ENCODE peak calls at places on chromosomes 13 and 19, in seven cellular contexts. P, K, H, M, F, V and I are unnamed samples. For H3K4me1 and H3K27me3, the result is how much of the 10 kb centered on the place peaks cover.

GRCh38 chr13:111491021-111491420 is 170.6 kb downstream of the TEX29 start:
- DNase-seq in P (no peak), K (peak), H (no peak), M (no peak), F (no peak), V (no peak), I (no peak)

GRCh38 chr19:3338541-3339181 is 27.7 kb upstream of the NFIC start:
- DNase-seq in P (peak), K (peak), H (peak), M (no peak), F (no peak), V (no peak), I (no peak)

GRCh38 chr19:45251452-45252354 is 632 bp downstream of the MARK4 start:
- DNase-seq in P (peak), K (no peak), H (no peak), M (no peak), F (no peak), V (no peak), I (no peak)

GRCh38 chr19:47608908-47609879 is at the start of gene BICRA:
- DNase-seq in P (peak), K (peak), H (peak), M (peak), F (peak), V (peak), I (no peak)

GRCh38 chr19:51701468-51702100 is 8.5 kb downstream of the SPACA6 start:
- DNase-seq in P (no peak), K (peak), H (no peak), M (no peak), F (no peak), V (no peak), I (no peak)

GRCh38 chr13:76723551-76724232 is 162.5 kb downstream of the KCTD12 start:
- DNase-seq in P (no peak), K (no peak), H (peak), M (no peak), F (peak), V (peak), I (peak)

GRCh38 chr19:34664168-34664567 is 12.8 kb downstream of the SCGB2B2 start:
- DNase-seq in P (no peak), K (no peak), H (no peak), M (no peak), F (no peak), V (no peak), I (no peak)

GRCh38 chr19:51001495-51001894 is at the start of gene KLK8:
- DNase-seq in P (peak), K (no peak), H (no peak), M (no peak), F (no peak), V (no peak), I (no peak)

GRCh38 chr19:15154002-15154612 is 46.7 kb downstream of the NOTCH3 start:
- DNase-seq in P (peak), K (no peak), H (no peak), M (no peak), F (peak), V (peak), I (no peak)

GRCh38 chr19:16541526-16542044 is 652 bp downstream of the CHERP start:
- DNase-seq in P (no peak), K (no peak), H (no peak), M (no peak), F (peak), V (peak), I (no peak)

GRCh38 chr13:61466280-61466679 is 50.6 kb upstream of the PCDH20 start:
- DNase-seq in P (no peak), K (no peak), H (no peak), M (no peak), F (no peak), V (no peak), I (peak)

GRCh38 chr19:36986131-36986530 is 70.0 kb downstream of the ZNF568 start:
- DNase-seq in P (no peak), K (no peak), H (no peak), M (no peak), F (no peak), V (no peak), I (no peak)

GRCh38 chr19:53612762-53613526 is 18.9 kb upstream of the DPRX start:
- DNase-seq in P (peak), K (no peak), H (no peak), M (no peak), F (no peak), V (no peak), I (peak)

GRCh38 chr19:7109678-7110289 is 40.3 kb downstream of the ZNF557 start:
- DNase-seq in P (no peak), K (no peak), H (no peak), M (no peak), F (no peak), V (peak), I (peak)

GRCh38 chr13:105847532-105848295 is 687.7 kb downstream of the EFNB2 start:
- DNase-seq in P (no peak), K (no peak), H (no peak), M (no peak), F (peak), V (peak), I (no peak)

DNA sequence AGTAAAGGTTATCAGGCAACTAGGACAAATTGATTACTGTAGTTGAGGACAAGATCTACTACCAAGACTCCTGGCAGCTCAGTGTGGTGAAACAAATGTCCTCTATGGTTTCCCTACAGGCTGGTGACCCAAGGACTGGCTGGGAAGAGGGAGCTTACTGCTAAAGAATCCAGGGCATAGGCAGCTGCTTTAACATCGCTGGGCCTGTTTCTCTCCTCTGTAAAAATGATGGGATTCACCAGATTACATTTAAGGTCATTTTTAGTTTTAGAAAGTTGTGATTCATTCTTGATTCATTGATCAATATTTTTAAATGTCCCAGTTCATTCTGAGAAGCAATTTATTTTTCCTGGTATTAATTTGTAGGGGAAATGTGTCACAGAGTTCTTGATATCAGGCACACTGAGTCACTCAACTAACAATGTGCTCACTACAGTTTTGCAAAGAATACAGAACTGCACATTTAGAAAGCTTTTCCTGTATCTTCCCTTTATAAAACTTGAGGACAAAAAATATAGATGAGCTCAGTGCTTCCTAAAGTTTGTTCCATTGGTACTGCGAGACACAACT is 19.6 kb upstream of the FAM124A start:
- DNase-seq in P (no peak), K (no peak), H (no peak), M (no peak), F (peak), V (no peak), I (no peak)
- H3K27ac ChIP-seq in P (no peak), K (no peak), H (no peak), M (no peak), F (peak), V (no peak), I (no peak)

GRCh38 chr19:13086341-13086740 is 16.3 kb downstream of the LYL1 start:
- DNase-seq in P (no peak), K (peak), H (no peak), M (no peak), F (no peak), V (no peak), I (no peak)

GRCh38 chr19:13083008-13083404 is 19.7 kb downstream of the LYL1 start:
- DNase-seq in P (no peak), K (no peak), H (no peak), M (no peak), F (no peak), V (no peak), I (no peak)

GRCh38 chr19:13082192-13083007 is 20.3 kb downstream of the LYL1 start:
- DNase-seq in P (no peak), K (no peak), H (peak), M (no peak), F (peak), V (peak), I (no peak)

GRCh38 chr19:13085673-13086072 is 17.0 kb downstream of the LYL1 start:
- DNase-seq in P (no peak), K (no peak), H (no peak), M (no peak), F (no peak), V (no peak), I (no peak)

GRCh38 chr19:13083627-13084026 is 19.0 kb downstream of the LYL1 start:
- DNase-seq in P (no peak), K (no peak), H (peak), M (no peak), F (no peak), V (no peak), I (no peak)
- H3K4me1 ChIP-seq in P (under half), K (under half), H (half or more), M (under half), F (under half), V (under half), I (under half)

DNA sequence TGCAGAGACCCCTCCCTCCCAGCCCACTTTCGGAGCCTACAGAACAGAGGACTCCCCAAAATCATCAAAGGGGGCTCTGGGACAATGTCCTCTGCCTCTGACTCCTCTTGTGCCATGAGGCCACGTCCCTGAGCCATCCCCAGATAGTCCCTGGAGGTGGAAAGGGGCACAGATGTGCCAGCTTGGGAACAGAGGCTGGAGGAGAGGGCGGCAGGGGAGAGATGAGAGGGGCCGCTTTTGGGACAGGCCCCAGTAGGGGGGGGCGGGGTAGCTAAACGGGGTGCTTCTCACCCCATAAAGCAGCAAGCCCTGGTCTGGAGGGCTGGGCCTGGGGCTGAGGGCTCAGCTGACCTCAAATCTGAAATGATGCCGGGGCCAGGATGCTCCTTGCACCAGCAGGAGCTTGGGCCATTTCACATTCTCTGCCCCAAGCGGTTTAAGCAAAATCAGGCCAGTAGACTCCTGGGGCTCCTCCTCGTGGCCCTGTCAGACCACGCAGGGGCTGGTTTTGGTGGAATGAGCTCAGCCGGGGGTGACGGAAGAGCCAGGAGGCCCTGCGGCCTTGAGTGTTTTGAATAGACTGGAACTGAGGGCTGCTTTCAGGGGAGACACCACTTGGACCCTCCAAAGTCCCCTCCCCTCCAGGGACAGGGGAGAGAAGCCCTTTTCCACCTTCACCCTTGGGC is 27.1 kb downstream of the ONECUT3 start:
- DNase-seq in P (no peak), K (no peak), H (no peak), M (no peak), F (no peak), V (peak), I (no peak)
- H3K27me3 ChIP-seq in P (under half), K (under half), H (half or more), M (under half), F (under half), V (half or more), I (under half)

DNA sequence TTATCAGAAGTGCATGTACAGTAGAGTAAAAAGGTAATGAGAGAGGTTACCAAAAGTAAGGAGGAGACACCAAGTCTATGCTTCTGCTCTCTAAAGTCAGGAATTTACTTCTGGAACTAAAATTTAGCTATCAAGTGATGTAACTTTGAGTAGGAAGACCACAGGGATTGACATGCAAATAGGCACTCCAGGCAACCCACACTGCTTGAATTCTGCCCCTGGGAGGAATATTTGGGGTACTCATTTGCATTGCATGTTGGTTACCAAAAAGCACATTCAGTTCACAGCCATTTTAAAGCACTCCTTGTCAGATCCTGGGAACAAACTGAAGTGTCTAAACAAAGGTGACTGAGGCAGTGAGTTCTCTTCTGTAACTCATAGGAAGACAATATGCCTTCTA is 126.0 kb upstream of the NBEA start:
- DNase-seq in P (no peak), K (no peak), H (no peak), M (no peak), F (no peak), V (no peak), I (peak)
- H3K27ac ChIP-seq in P (no peak), K (no peak), H (peak), M (no peak), F (no peak), V (no peak), I (no peak)